ENCODE peak calls at places on chromosome 12, in ten cellular contexts. B is A549, H is stomach, M is AG10803, F is hepatocyte, S is gastrocnemius medialis, N is lower lobe of right lung, O is mammary epithelial cell, G is dorsolateral prefrontal cortex, L is left ventricle myocardium inferior. T is an unnamed sample.

GRCh38 chr12:85155791-85156190 is 119.6 kb downstream of the LRRIQ1 start:
- DNase-seq in F (peak), O (no peak), L (no peak), H (no peak), G (no peak), N (no peak), B (no peak), M (peak), S (no peak), T (peak)

GRCh38 chr12:53659011-53659551 is 16.8 kb downstream of the ATP5MC2 start:
- DNase-seq in L (no peak), F (peak), S (peak), M (peak), O (peak), G (peak), B (peak), H (peak), N (no peak), T (peak)

GRCh38 chr12:112005419-112006395 is 7.3 kb downstream of the TMEM116 start:
- DNase-seq in N (peak), O (peak), S (no peak), H (peak), B (peak), F (peak), G (no peak), M (no peak), L (no peak), T (no peak)

GRCh38 chr12:64522316-64522715 is 70.4 kb downstream of the TBK1 start:
- DNase-seq in H (no peak), O (peak), F (no peak), M (peak), S (no peak), B (no peak), G (no peak), L (no peak), N (no peak), T (peak)

GRCh38 chr12:64625243-64626077 is 15.2 kb downstream of the RASSF3 start:
- DNase-seq in O (peak), F (peak), L (peak), H (peak), B (peak), G (peak), S (peak), N (no peak), M (peak), T (peak)

GRCh38 chr12:120583478-120584030 is 2.4 kb upstream of the POP5 start:
- DNase-seq in H (peak), N (peak), M (peak), L (peak), B (peak), S (peak), F (peak), G (peak), O (peak), T (peak)

GRCh38 chr12:39236994-39237393 is 205.9 kb downstream of the KIF21A start:
- DNase-seq in L (no peak), G (no peak), N (no peak), O (peak), H (no peak), F (peak), S (no peak), B (peak), M (peak), T (peak)

GRCh38 chr12:125098676-125099406 is 33.6 kb downstream of the AACS start:
- DNase-seq in N (no peak), F (no peak), B (no peak), G (no peak), M (no peak), S (no peak), L (no peak), O (no peak), H (no peak), T (no peak)

GRCh38 chr12:34358198-34358597 is 335.9 kb downstream of the ALG10 start:
- DNase-seq in F (no peak), O (no peak), L (no peak), M (no peak), S (no peak), G (no peak), N (no peak), B (no peak), H (no peak), T (no peak)

GRCh38 chr12:128660532-128661215 is 163.1 kb downstream of the SLC15A4 start:
- DNase-seq in B (no peak), S (no peak), N (no peak), O (no peak), L (no peak), M (no peak), G (no peak), H (no peak), F (no peak), T (no peak)

GRCh38 chr12:108560321-108560721 is 652 bp downstream of the SART3 start:
- DNase-seq in G (no peak), M (peak), B (no peak), L (no peak), N (no peak), S (no peak), O (peak), F (peak), H (no peak), T (peak)

GRCh38 chr12:46372852-46373302 is 304 bp upstream of the SLC38A2 start:
- DNase-seq in B (no peak), S (no peak), M (no peak), O (no peak), L (no peak), F (no peak), H (no peak), G (no peak), N (no peak), T (no peak)

GRCh38 chr12:131202592-131203378 is 249.1 kb downstream of the ADGRD1 start:
- DNase-seq in S (no peak), B (no peak), L (no peak), M (no peak), O (no peak), H (no peak), F (no peak), G (no peak), N (no peak), T (no peak)

GRCh38 chr12:70876952-70877351 is 43.6 kb downstream of the PTPRR start:
- DNase-seq in F (peak), G (peak), M (peak), S (no peak), O (peak), B (no peak), N (no peak), L (no peak), H (no peak), T (peak)

GRCh38 chr12:67193705-67194104 is 75.5 kb upstream of the CAND1 start:
- DNase-seq in F (peak), O (peak), B (no peak), L (no peak), M (peak), S (no peak), G (no peak), H (no peak), N (no peak), T (peak)

GRCh38 chr12:108618079-108618952 is 15.4 kb downstream of the SELPLG start:
- DNase-seq in M (peak), G (peak), F (peak), H (peak), L (peak), S (peak), N (peak), O (peak), B (peak), T (peak)

GRCh38 chr12:18578191-18578590 is 159.6 kb downstream of the PLCZ1 start:
- DNase-seq in F (no peak), B (no peak), S (no peak), N (no peak), H (no peak), M (peak), O (peak), G (no peak), L (no peak), T (peak)

GRCh38 chr12:3600039-3600720 is 109.2 kb downstream of the PRMT8 start:
- DNase-seq in L (no peak), G (no peak), M (no peak), S (no peak), H (no peak), O (peak), N (no peak), F (no peak), B (no peak), T (no peak)

GRCh38 chr12:71438670-71439361 is 782 bp upstream of the LGR5 start:
- DNase-seq in G (no peak), N (no peak), F (peak), B (no peak), H (no peak), O (no peak), L (no peak), S (no peak), M (no peak), T (peak)

GRCh38 chr12:103495783-103496456 is at the start of gene C12orf42:
- DNase-seq in M (peak), B (peak), L (no peak), G (peak), H (no peak), F (peak), O (peak), S (no peak), N (peak), T (peak)

GRCh38 chr12:67854351-67854750 is 134.9 kb upstream of the IFNG-AS1 start:
- DNase-seq in B (no peak), H (no peak), N (no peak), G (no peak), S (no peak), F (no peak), M (no peak), O (no peak), L (no peak), T (no peak)

GRCh38 chr12:121388421-121388981 is 11.4 kb upstream of the RNF34 start:
- DNase-seq in S (no peak), F (no peak), M (peak), L (no peak), B (no peak), N (no peak), G (no peak), O (peak), H (no peak), T (peak)

GRCh38 chr12:132427999-132428871 is 61.7 kb upstream of the FBRSL1 start:
- DNase-seq in L (no peak), B (no peak), F (peak), M (no peak), N (no peak), S (no peak), O (no peak), H (peak), G (no peak), T (no peak)

GRCh38 chr12:92945659-92946220 is 16.6 kb upstream of the EEA1 start:
- DNase-seq in G (no peak), H (no peak), O (no peak), S (no peak), N (no peak), L (no peak), M (no peak), F (peak), B (no peak), T (no peak)

GRCh38 chr12:118436986-118437385 is 60.6 kb downstream of the SUDS3 start:
- DNase-seq in S (no peak), O (no peak), L (no peak), M (peak), B (no peak), H (no peak), G (no peak), F (no peak), N (no peak), T (no peak)

GRCh38 chr12:98754095-98754494 is 109.0 kb downstream of the APAF1 start:
- DNase-seq in L (no peak), S (no peak), O (peak), B (peak), M (peak), G (peak), H (no peak), N (no peak), F (peak), T (peak)

GRCh38 chr12:109656681-109657262 is 56.9 kb upstream of the FAM222A start:
- DNase-seq in G (no peak), B (no peak), M (no peak), S (no peak), N (no peak), H (no peak), L (no peak), O (no peak), F (no peak), T (no peak)

GRCh38 chr12:45224311-45224710 is 8.4 kb downstream of the ANO6 start:
- DNase-seq in N (no peak), G (no peak), O (no peak), H (no peak), S (no peak), B (no peak), L (no peak), F (no peak), M (no peak), T (no peak)

GRCh38 chr12:109092484-109093021 is 719 bp downstream of the ALKBH2 start:
- DNase-seq in H (no peak), O (peak), N (no peak), L (no peak), B (no peak), M (no peak), F (no peak), S (no peak), G (no peak), T (no peak)

GRCh38 chr12:52120951-52121847 is 41.7 kb downstream of the SMIM41 start:
- DNase-seq in B (no peak), F (no peak), M (no peak), L (no peak), H (no peak), O (peak), G (no peak), S (no peak), N (no peak), T (no peak)

GRCh38 chr12:52121848-52122838 is 42.6 kb downstream of the SMIM41 start:
- DNase-seq in S (peak), O (no peak), H (peak), B (peak), F (peak), M (peak), N (peak), L (peak), G (peak), T (peak)

GRCh38 chr12:52122904-52123303 is 43.4 kb downstream of the SMIM41 start:
- DNase-seq in H (no peak), S (no peak), F (no peak), M (no peak), G (no peak), O (no peak), B (peak), N (no peak), L (no peak), T (no peak)

GRCh38 chr12:52125499-52125900 is 46.0 kb downstream of the SMIM41 start:
- DNase-seq in B (no peak), L (no peak), S (no peak), H (no peak), O (no peak), M (no peak), G (no peak), N (no peak), F (no peak), T (no peak)

DNA sequence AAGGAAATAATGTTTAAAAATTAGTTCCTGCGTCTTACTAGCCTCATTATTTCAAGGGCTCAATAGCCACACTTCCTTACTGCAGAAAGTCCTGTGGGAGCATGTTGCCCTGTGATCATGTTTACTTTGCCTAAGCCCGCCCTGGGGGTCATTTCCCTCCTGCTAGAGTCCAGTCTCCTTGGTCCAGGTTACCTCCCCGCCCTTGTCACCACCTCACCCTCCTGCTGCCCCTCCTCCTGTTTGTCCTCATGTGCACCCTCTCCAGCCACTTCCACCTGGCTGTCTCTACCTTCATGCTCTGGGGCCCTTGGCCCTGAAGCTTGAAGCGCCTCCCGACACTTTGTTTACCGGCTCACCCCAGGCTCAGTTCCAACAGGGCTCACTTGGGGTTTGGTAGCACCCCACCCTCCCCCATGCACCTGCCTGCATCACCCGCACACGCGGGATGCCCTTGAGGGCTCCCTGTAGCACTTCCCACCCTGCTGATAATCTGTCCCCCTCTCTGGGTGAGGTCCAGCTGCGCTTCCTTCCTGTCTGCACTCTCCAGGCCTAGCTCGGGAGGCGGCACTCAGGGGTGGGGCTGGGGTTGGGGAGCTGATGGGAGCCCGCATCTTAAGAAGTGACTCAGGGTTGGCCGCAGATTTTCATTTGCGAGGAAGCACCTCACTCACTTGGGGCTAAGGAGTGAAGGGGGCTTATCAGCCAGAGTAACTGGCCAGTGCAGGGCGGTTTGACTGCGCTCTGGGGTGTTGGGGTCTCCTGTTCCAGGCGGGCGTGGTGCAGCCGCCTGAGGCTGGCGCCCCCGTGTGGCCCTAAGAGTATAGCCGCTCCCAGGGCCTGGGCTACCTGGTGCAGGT is 40.1 kb downstream of the SMIM41 start:
- DNase-seq in F (peak), H (peak), N (no peak), G (no peak), O (no peak), L (peak), M (no peak), S (no peak), B (peak), T (peak)
- H3K4me3 ChIP-seq in F (no peak), H (no peak), N (no peak), G (no peak), O (no peak), L (no peak), M (no peak), S (no peak), B (no peak), T (no peak)

DNA sequence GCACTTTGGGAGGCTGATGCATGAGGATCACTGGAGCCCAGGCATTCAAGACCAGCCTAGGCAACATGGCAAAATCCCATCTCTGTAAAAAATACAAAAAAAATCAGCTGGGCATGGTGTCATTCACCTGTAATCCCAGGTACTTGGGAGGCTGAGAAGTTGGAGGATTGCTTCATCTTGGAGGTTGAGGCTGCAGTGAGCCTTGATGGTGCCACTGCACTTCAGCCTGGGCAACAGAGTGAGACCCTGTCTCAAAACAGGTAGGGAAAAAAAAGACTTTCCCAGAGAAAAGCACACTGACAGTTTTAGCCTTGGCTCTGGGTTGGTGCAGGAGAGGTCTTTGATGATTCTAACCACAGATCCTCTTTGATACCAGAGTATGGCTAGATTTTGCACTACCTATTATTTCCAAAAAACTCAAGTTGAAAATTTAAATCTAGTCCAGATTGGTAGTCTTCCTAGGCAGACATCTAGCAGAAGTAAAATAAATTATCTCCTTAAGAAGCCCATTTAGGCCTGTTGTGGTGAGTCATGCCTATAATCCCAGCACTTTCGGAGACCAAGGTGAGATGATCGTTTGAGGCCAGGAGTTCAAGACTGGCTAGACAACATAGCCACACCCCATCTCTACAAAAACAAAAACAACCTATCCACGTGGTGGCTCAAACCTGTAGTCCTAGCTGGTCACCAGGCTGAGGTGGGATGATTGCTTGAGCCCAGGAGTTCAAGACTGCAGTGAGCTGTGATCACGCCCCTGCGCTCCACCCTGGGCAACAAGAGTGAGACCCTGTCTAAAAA is 18.6 kb downstream of the LARP4 start:
- DNase-seq in N (no peak), G (no peak), B (no peak), H (no peak), O (peak), S (no peak), L (no peak), F (no peak), M (no peak), T (no peak)
- TF ChIP-seq CTCF in N (no peak), G (no peak), B (no peak), H (no peak), O (no peak), S (no peak), L (no peak), F (no peak), M (no peak), T (no peak)

DNA sequence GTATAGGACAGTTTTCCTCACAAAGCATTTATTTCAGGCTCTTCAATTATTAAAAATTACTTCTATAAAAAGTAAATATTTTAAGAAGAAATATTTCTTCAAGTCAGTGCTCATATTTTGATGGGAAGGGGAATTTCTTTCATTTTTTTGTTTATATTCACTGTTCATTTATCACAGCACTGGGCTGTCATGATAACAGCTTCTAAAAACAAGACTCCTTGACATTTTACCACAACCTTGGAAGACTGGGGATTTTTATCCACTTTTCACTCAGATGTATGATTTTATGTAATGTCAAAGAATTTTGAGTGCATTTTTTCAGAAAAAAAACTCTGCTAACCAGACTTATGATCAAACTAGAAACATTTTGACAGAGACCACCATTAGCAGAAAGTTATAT is 149.7 kb downstream of the PHLDA1 start:
- DNase-seq in N (no peak), O (no peak), F (no peak), G (no peak), H (no peak), S (no peak), B (no peak), M (no peak), L (no peak), T (no peak)
- H3K4me3 ChIP-seq in N (no peak), O (no peak), F (no peak), G (no peak), H (no peak), S (no peak), B (no peak), M (no peak), L (no peak), T (no peak)

DNA sequence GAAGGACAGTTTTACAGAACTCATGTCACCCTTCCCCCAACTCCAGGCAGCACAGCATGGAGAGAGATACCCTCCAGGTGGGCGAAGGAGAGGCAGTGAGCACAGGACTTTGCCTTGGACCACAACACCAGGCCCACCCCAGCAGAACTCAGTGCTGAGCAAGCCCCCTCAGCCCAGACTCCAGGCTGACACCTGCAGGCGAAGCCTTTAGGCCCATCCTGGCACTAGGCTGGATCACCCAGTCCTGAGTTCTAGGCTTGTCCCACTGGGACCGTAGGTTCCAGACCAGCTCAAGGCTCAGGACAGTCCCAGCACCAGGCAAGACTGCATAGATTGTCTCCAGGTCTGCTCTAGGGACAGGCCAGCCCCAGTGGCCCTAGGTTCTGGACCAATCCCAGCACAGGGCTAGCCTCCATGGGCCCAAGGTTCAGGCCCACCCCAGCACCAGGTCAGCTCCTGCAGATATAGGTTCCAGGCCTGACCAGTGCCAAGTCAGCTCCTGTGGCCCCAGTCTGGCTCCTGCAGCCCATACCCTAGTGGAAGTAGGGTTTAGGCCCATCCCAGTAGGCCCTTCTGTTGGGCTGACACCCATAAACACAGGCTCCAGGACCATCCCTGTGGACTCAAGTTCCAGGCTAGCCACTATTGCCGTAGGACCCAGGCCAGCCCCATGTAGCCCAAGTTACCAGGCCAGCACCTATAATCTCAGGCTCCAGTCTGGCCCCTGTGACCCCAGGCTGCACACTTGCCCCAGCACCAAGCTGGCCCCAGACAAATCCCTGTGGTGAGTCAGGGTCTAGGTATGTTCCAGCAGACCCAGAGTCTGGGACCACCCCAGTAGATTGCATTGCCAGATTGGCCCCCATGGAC is 9.4 kb downstream of the WASHC3 start:
- DNase-seq in H (no peak), F (no peak), L (no peak), G (no peak), M (no peak), O (no peak), S (no peak), N (no peak), B (no peak), T (no peak)
- TF ChIP-seq CTCF in H (no peak), F (no peak), L (no peak), G (no peak), M (no peak), O (no peak), S (no peak), N (no peak), B (no peak), T (no peak)

GRCh38 chr12:48787791-48788521 is 933 bp downstream of the ADCY6 start:
- DNase-seq in F (no peak), H (no peak), S (no peak), N (no peak), L (no peak), G (no peak), M (peak), O (no peak), B (no peak), T (peak)
- H3K4me3 ChIP-seq in F (peak), H (peak), S (peak), N (peak), L (peak), G (peak), M (peak), O (peak), B (peak), T (peak)